ENCODE peak calls at places on chromosome 19, in seven cellular contexts. One of them, this sample, is unnamed.

GRCh38 chr19:14961956-14962685 is 17.5 kb downstream of the SLC1A6 start:
- DNase-seq in Panc1: no peak
- DNase-seq in GM23338: no peak
- DNase-seq in HCT116: no peak
- DNase-seq in A549: no peak
- DNase-seq in HL-60: no peak
- DNase-seq in K562: no peak
- DNase-seq in this sample: no peak

GRCh38 chr19:10315335-10316214 is at the start of gene FDX2:
- DNase-seq in K562: peak; percentile 91
- DNase-seq in HL-60: peak; percentile 85
- DNase-seq in GM23338: peak; percentile 95
- DNase-seq in A549: peak; percentile 64
- DNase-seq in HCT116: peak; percentile 62
- DNase-seq in Panc1: no peak
- DNase-seq in this sample: peak; percentile 83

GRCh38 chr19:1264801-1265610 is 4.1 kb upstream of the CIRBP start:
- DNase-seq in HCT116: no peak
- DNase-seq in K562: peak; percentile 50
- DNase-seq in HL-60: no peak
- DNase-seq in Panc1: no peak
- DNase-seq in GM23338: peak; percentile 87
- DNase-seq in A549: peak; percentile 59
- DNase-seq in this sample: peak; percentile 84

GRCh38 chr19:29139227-29139626 is 73.7 kb downstream of the UQCRFS1 start:
- DNase-seq in HL-60: no peak
- DNase-seq in GM23338: no peak
- DNase-seq in A549: no peak
- DNase-seq in Panc1: no peak
- DNase-seq in K562: no peak
- DNase-seq in HCT116: no peak
- DNase-seq in this sample: no peak

GRCh38 chr19:2609389-2610116 is 92.9 kb downstream of the GNG7 start:
- DNase-seq in HL-60: no peak
- DNase-seq in Panc1: no peak
- DNase-seq in GM23338: peak; percentile 33
- DNase-seq in HCT116: no peak
- DNase-seq in K562: no peak
- DNase-seq in A549: no peak
- DNase-seq in this sample: no peak

GRCh38 chr19:1267441-1268391 is 1.4 kb upstream of the CIRBP start:
- DNase-seq in Panc1: no peak
- DNase-seq in HL-60: no peak
- DNase-seq in A549: no peak
- DNase-seq in GM23338: no peak
- DNase-seq in K562: no peak
- DNase-seq in HCT116: no peak
- DNase-seq in this sample: no peak

GRCh38 chr19:3276341-3276799 is 51.9 kb downstream of the CELF5 start:
- DNase-seq in GM23338: peak; percentile 95
- DNase-seq in HCT116: peak; percentile 88
- DNase-seq in A549: peak; percentile 58
- DNase-seq in HL-60: no peak
- DNase-seq in K562: peak; percentile 83
- DNase-seq in Panc1: no peak
- DNase-seq in this sample: peak; percentile 60

GRCh38 chr19:55340784-55341147 is 1.1 kb downstream of the KMT5C start:
- DNase-seq in Panc1: no peak
- DNase-seq in GM23338: peak; percentile 62
- DNase-seq in HL-60: no peak
- DNase-seq in A549: no peak
- DNase-seq in HCT116: no peak
- DNase-seq in K562: no peak
- DNase-seq in this sample: no peak

GRCh38 chr19:37654525-37654832 is 786 bp downstream of the ZFP30 start:
- DNase-seq in A549: peak; percentile 49
- DNase-seq in HCT116: no peak
- DNase-seq in Panc1: peak; percentile 15
- DNase-seq in GM23338: peak; percentile 58
- DNase-seq in HL-60: peak; percentile 37
- DNase-seq in K562: no peak
- DNase-seq in this sample: no peak

GRCh38 chr19:46919324-46919723 is 58.5 kb downstream of the ARHGAP35 start:
- DNase-seq in K562: no peak
- DNase-seq in HL-60: no peak
- DNase-seq in A549: no peak
- DNase-seq in Panc1: no peak
- DNase-seq in HCT116: no peak
- DNase-seq in GM23338: no peak
- DNase-seq in this sample: no peak

GRCh38 chr19:3692141-3693029 is 7.9 kb downstream of the PIP5K1C start:
- DNase-seq in GM23338: no peak
- DNase-seq in A549: no peak
- DNase-seq in K562: peak; percentile 65
- DNase-seq in Panc1: no peak
- DNase-seq in HCT116: no peak
- DNase-seq in HL-60: no peak
- DNase-seq in this sample: no peak

GRCh38 chr19:3557461-3558248 is at the start of gene MFSD12:
- DNase-seq in HCT116: peak; percentile 83
- DNase-seq in Panc1: no peak
- DNase-seq in GM23338: peak; percentile 98
- DNase-seq in A549: peak; percentile 93
- DNase-seq in K562: peak; percentile 99
- DNase-seq in HL-60: peak; percentile 92
- DNase-seq in this sample: peak; percentile 80

GRCh38 chr19:24054044-24054935 is 32.7 kb upstream of the ZNF254 start:
- DNase-seq in Panc1: peak; percentile 92
- DNase-seq in A549: peak; percentile 13
- DNase-seq in GM23338: no peak
- DNase-seq in K562: no peak
- DNase-seq in HL-60: no peak
- DNase-seq in HCT116: peak; percentile 24
- DNase-seq in this sample: peak; percentile 66

GRCh38 chr19:30408734-30409301 is 36.6 kb downstream of the ZNF536 start:
- DNase-seq in GM23338: no peak
- DNase-seq in HL-60: no peak
- DNase-seq in HCT116: no peak
- DNase-seq in K562: no peak
- DNase-seq in Panc1: no peak
- DNase-seq in A549: no peak
- DNase-seq in this sample: no peak

GRCh38 chr19:18985257-18985656 is 44.2 kb upstream of the HOMER3 start:
- DNase-seq in HL-60: peak; percentile 88
- DNase-seq in Panc1: no peak
- DNase-seq in GM23338: no peak
- DNase-seq in K562: no peak
- DNase-seq in HCT116: no peak
- DNase-seq in A549: no peak
- DNase-seq in this sample: no peak

GRCh38 chr19:801030-801860 is 4.0 kb downstream of the PTBP1 start:
- DNase-seq in K562: peak; percentile 17
- DNase-seq in GM23338: peak; percentile 15
- DNase-seq in Panc1: no peak
- DNase-seq in HCT116: no peak
- DNase-seq in HL-60: no peak
- DNase-seq in A549: no peak
- DNase-seq in this sample: no peak

GRCh38 chr19:15251010-15251748 is 18.9 kb upstream of the EPHX3 start:
- DNase-seq in K562: no peak
- DNase-seq in GM23338: no peak
- DNase-seq in A549: no peak
- DNase-seq in HL-60: no peak
- DNase-seq in HCT116: no peak
- DNase-seq in Panc1: no peak
- DNase-seq in this sample: no peak

GRCh38 chr19:27971071-27971470 is 1241.9 kb downstream of the UQCRFS1 start:
- DNase-seq in K562: no peak
- DNase-seq in HL-60: no peak
- DNase-seq in Panc1: no peak
- DNase-seq in A549: no peak
- DNase-seq in HCT116: no peak
- DNase-seq in GM23338: peak; percentile 73
- DNase-seq in this sample: no peak

GRCh38 chr19:2100719-2101061 is 4.0 kb downstream of the IZUMO4 start:
- DNase-seq in GM23338: no peak
- DNase-seq in A549: no peak
- DNase-seq in Panc1: no peak
- DNase-seq in HCT116: no peak
- DNase-seq in HL-60: no peak
- DNase-seq in K562: no peak
- DNase-seq in this sample: no peak

GRCh38 chr19:57282011-57282636 is 1.8 kb downstream of the ZNF460 start:
- DNase-seq in K562: no peak
- DNase-seq in GM23338: no peak
- DNase-seq in HCT116: no peak
- DNase-seq in A549: no peak
- DNase-seq in HL-60: no peak
- DNase-seq in Panc1: no peak
- DNase-seq in this sample: no peak

GRCh38 chr19:30449673-30450072 is 77.5 kb downstream of the ZNF536 start:
- DNase-seq in HL-60: no peak
- DNase-seq in A549: no peak
- DNase-seq in GM23338: peak; percentile 53
- DNase-seq in K562: no peak
- DNase-seq in HCT116: no peak
- DNase-seq in Panc1: no peak
- DNase-seq in this sample: no peak

GRCh38 chr19:53538378-53539109 is 599 bp downstream of the ZNF331 start:
- DNase-seq in K562: no peak
- DNase-seq in HL-60: no peak
- DNase-seq in HCT116: no peak
- DNase-seq in GM23338: peak; percentile 11
- DNase-seq in Panc1: no peak
- DNase-seq in A549: no peak
- DNase-seq in this sample: no peak

GRCh38 chr19:42285546-42285945 is 16.4 kb upstream of the PRR19 start:
- DNase-seq in A549: peak; percentile 48
- DNase-seq in GM23338: no peak
- DNase-seq in Panc1: no peak
- DNase-seq in K562: no peak
- DNase-seq in HCT116: no peak
- DNase-seq in HL-60: no peak
- DNase-seq in this sample: no peak

GRCh38 chr19:17121736-17122293 is 46.2 kb downstream of the MYO9B start:
- DNase-seq in HCT116: no peak
- DNase-seq in K562: no peak
- DNase-seq in GM23338: no peak
- DNase-seq in Panc1: no peak
- DNase-seq in A549: no peak
- DNase-seq in HL-60: peak; percentile 25
- DNase-seq in this sample: no peak

GRCh38 chr19:7018828-7019227 is 2.4 kb downstream of the MBD3L2B start:
- DNase-seq in GM23338: no peak
- DNase-seq in K562: no peak
- DNase-seq in HCT116: no peak
- DNase-seq in A549: no peak
- DNase-seq in Panc1: no peak
- DNase-seq in HL-60: no peak
- DNase-seq in this sample: no peak
- TF ChIP-seq REST in GM23338: no peak
- TF ChIP-seq REST in K562: no peak
- TF ChIP-seq REST in HCT116: no peak
- TF ChIP-seq REST in A549: no peak
- TF ChIP-seq REST in Panc1: no peak
- TF ChIP-seq REST in HL-60: no peak
- TF ChIP-seq REST in this sample: no peak

GRCh38 chr19:36009220-36009619 is 607 bp upstream of the SYNE4 start:
- DNase-seq in GM23338: peak; percentile 82
- DNase-seq in K562: no peak
- DNase-seq in Panc1: no peak
- DNase-seq in HL-60: peak; percentile 36
- DNase-seq in HCT116: no peak
- DNase-seq in A549: peak; percentile 84
- DNase-seq in this sample: no peak
- TF ChIP-seq REST in GM23338: no peak
- TF ChIP-seq REST in K562: no peak
- TF ChIP-seq REST in Panc1: peak; percentile 9
- TF ChIP-seq REST in HL-60: no peak
- TF ChIP-seq REST in HCT116: no peak
- TF ChIP-seq REST in A549: no peak
- TF ChIP-seq REST in this sample: no peak

DNA sequence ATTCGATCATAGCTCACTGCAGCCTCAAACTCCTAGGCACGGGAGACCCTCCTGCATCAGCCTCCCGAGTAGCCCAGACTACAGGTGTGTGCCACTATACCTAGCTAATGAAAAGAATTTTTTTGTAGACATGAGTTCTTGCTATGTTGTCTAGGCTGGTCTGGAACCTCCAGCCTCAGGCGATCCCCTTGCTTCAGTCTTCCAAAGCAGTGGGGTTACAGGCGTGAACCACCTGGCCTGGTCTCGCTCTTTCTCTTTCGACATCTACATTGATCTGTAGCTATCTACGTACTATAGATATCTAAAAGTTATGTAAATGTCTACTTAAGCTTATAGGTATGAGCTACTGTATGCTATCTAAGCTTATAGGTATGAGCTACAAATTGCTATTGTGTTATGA is 32.4 kb downstream of the NUMBL start:
- DNase-seq in HCT116: no peak
- DNase-seq in GM23338: no peak
- DNase-seq in A549: no peak
- DNase-seq in Panc1: no peak
- DNase-seq in HL-60: no peak
- DNase-seq in K562: no peak
- DNase-seq in this sample: no peak
- TF ChIP-seq REST in HCT116: no peak
- TF ChIP-seq REST in GM23338: no peak
- TF ChIP-seq REST in A549: no peak
- TF ChIP-seq REST in Panc1: no peak
- TF ChIP-seq REST in HL-60: no peak
- TF ChIP-seq REST in K562: no peak
- TF ChIP-seq REST in this sample: no peak

DNA sequence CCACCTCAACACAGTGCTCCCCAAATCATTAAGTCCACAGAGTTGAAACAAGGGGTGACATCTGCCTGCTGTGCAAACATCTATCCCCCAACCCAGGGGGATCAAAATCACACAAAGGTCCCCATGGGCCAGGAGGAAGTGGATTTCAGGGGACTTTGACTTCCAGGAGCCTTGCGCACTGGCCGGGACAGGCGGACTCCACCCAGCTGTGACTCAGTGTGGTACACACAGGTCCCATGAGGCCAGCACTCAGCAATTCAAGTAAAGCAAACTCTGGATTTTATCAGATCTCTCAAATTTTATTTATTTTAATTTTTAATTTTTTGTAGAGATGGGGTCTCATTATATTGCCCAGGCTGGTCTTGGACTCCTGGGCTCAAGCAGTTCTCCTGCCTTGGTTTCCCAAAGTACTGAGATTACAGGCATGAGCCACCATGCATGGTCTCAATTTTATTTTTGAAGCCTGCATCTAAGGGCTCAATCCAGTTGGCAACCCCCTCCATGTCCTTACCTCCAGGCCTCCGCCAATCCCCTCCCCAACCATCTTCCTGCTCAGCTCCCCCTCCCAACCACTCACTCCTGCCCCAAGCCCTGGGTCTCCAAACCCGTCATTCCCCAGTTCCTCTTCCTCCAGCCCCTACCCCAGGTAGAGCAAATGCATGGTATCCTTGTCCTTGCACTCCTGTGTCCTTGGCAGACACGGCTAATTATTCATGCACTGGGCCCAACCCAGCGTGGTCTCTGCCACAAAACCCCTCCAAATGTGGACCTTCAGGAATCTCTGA is 18.2 kb downstream of the ARHGAP33 start:
- DNase-seq in A549: peak; percentile 53
- DNase-seq in K562: no peak
- DNase-seq in GM23338: no peak
- DNase-seq in HL-60: no peak
- DNase-seq in HCT116: no peak
- DNase-seq in Panc1: no peak
- DNase-seq in this sample: no peak
- TF ChIP-seq REST in A549: no peak
- TF ChIP-seq REST in K562: no peak
- TF ChIP-seq REST in GM23338: no peak
- TF ChIP-seq REST in HL-60: no peak
- TF ChIP-seq REST in HCT116: no peak
- TF ChIP-seq REST in Panc1: no peak
- TF ChIP-seq REST in this sample: no peak

This sample was measured in HepG2.